ENCODE peak calls at places on chromosomes 2 and 18, in five cellular contexts. W is vagina; Q is stimulated activated CD4-positive, alpha-beta T cell treated with anti-CD3 and anti-CD28 coated beads, TNF-alpha, amount 100 ng/mL, for 1 hour; H is NCI-H1092 treated with DMSO at 0.1 percent for 48 hours; F is left ventricle myocardium inferior. I is an unnamed sample.

GRCh38 chr18:56727399-56727798 is 76.2 kb downstream of the WDR7 start:
- DNase-seq in W (no peak), Q (no peak), H (no peak), F (no peak), I (no peak)

GRCh38 chr18:38796762-38797161 is 1231.2 kb upstream of the CELF4 start:
- DNase-seq in W (no peak), Q (no peak), H (no peak), F (no peak), I (no peak)

GRCh38 chr2:106161938-106162814 is 31.9 kb downstream of the UXS1 start:
- DNase-seq in W (no peak), Q (no peak), H (no peak), F (no peak), I (no peak)

GRCh38 chr2:239042551-239043320 is 194.9 kb downstream of the TWIST2 start:
- DNase-seq in W (no peak), Q (no peak), H (no peak), F (no peak), I (no peak)

GRCh38 chr2:28751956-28752607 is 452 bp downstream of the PPP1CB start:
- DNase-seq in W (no peak), Q (no peak), H (no peak), F (peak; percentile 29), I (peak; percentile 50)

GRCh38 chr2:161946489-161947107 is 127.4 kb downstream of the DPP4 start:
- DNase-seq in W (no peak), Q (no peak), H (peak; percentile 40), F (no peak), I (no peak)

GRCh38 chr2:81007104-81007503 is 702.6 kb upstream of the LRRTM1 start:
- DNase-seq in W (no peak), Q (no peak), H (no peak), F (no peak), I (no peak)

GRCh38 chr2:69917854-69918253 is 2.9 kb downstream of the MXD1 start:
- DNase-seq in W (no peak), Q (no peak), H (no peak), F (no peak), I (peak; percentile 50)

GRCh38 chr2:182649316-182649715 is 66.7 kb upstream of the DNAJC10 start:
- DNase-seq in W (no peak), Q (no peak), H (peak; percentile 49), F (no peak), I (no peak)

GRCh38 chr2:52429740-52430139 is 1337.9 kb upstream of the CHAC2 start:
- DNase-seq in W (no peak), Q (no peak), H (no peak), F (no peak), I (no peak)

GRCh38 chr2:124325667-124326425 is 300.8 kb downstream of the CNTNAP5 start:
- DNase-seq in W (no peak), Q (no peak), H (no peak), F (no peak), I (no peak)

GRCh38 chr2:236896677-236897076 is 189.0 kb upstream of the COPS8 start:
- DNase-seq in W (no peak), Q (no peak), H (no peak), F (no peak), I (no peak)

GRCh38 chr2:187169108-187169713 is 278.8 kb downstream of the CALCRL start:
- DNase-seq in W (no peak), Q (no peak), H (no peak), F (no peak), I (no peak)

GRCh38 chr2:149094217-149095015 is 55.9 kb downstream of the LYPD6B start:
- DNase-seq in W (no peak), Q (no peak), H (no peak), F (no peak), I (no peak)

GRCh38 chr2:190860985-190861721 is 19.5 kb upstream of the GLS start:
- DNase-seq in W (no peak), Q (no peak), H (no peak), F (no peak), I (peak; percentile 19)

GRCh38 chr18:47817017-47817911 is 113.2 kb downstream of the SMAD2 start:
- DNase-seq in W (no peak), Q (no peak), H (no peak), F (no peak), I (no peak)

GRCh38 chr2:191171708-191172355 is 21.0 kb upstream of the STAT4 start:
- DNase-seq in W (no peak), Q (no peak), H (no peak), F (no peak), I (no peak)

GRCh38 chr2:88070055-88070454 is 2.4 kb downstream of the SMYD1 start:
- DNase-seq in W (no peak), Q (no peak), H (no peak), F (no peak), I (no peak)

GRCh38 chr18:45167109-45167551 is 448.1 kb upstream of the SLC14A2 start:
- DNase-seq in W (no peak), Q (no peak), H (no peak), F (no peak), I (no peak)

GRCh38 chr18:68840554-68841263 is 42.8 kb downstream of the CCDC102B start:
- DNase-seq in W (no peak), Q (no peak), H (no peak), F (no peak), I (peak; percentile 1)

GRCh38 chr18:49638891-49639557 is 77.2 kb downstream of the LIPG start:
- DNase-seq in W (no peak), Q (no peak), H (no peak), F (no peak), I (no peak)

GRCh38 chr2:58156780-58157179 is 84.3 kb downstream of the FANCL start:
- DNase-seq in W (no peak), Q (no peak), H (no peak), F (no peak), I (no peak)

GRCh38 chr2:24886640-24887324 is 33.3 kb downstream of the ADCY3 start:
- DNase-seq in W (peak; percentile 77), Q (no peak), H (no peak), F (no peak), I (no peak)

GRCh38 chr2:140457483-140457882 is 1673.3 kb downstream of the LRP1B start:
- DNase-seq in W (no peak), Q (no peak), H (no peak), F (no peak), I (no peak)

GRCh38 chr18:49247786-49248185 is 212.7 kb downstream of the DYM start:
- DNase-seq in W (no peak), Q (no peak), H (no peak), F (no peak), I (no peak)